ENCODE peak calls at places on chromosomes 6 and 20, in four cellular contexts. One of them, this sample, is unnamed. For H3K4me1, the result is how much of the 10 kb centered on the place peaks cover.

GRCh38 chr6:25692472-25692871 is 40.5 kb downstream of the SCGN start:
- DNase-seq in fibroblast of lung: no peak
- DNase-seq in thoracic aorta: no peak
- DNase-seq in right cardiac atrium: no peak
- DNase-seq in this sample: no peak

GRCh38 chr6:30889921-30890645 is 5.8 kb downstream of the DDR1 start:
- DNase-seq in fibroblast of lung: no peak
- DNase-seq in thoracic aorta: no peak
- DNase-seq in right cardiac atrium: no peak
- DNase-seq in this sample: no peak

GRCh38 chr6:79257381-79258205 is 23.1 kb upstream of the HMGN3 start:
- DNase-seq in fibroblast of lung: peak
- DNase-seq in thoracic aorta: no peak
- DNase-seq in right cardiac atrium: no peak
- DNase-seq in this sample: no peak

GRCh38 chr6:118630067-118630466 is 21.3 kb downstream of the CEP85L start:
- DNase-seq in fibroblast of lung: no peak
- DNase-seq in thoracic aorta: no peak
- DNase-seq in right cardiac atrium: no peak
- DNase-seq in this sample: no peak

GRCh38 chr6:148599967-148600426 is 146.8 kb upstream of the UST start:
- DNase-seq in fibroblast of lung: no peak
- DNase-seq in thoracic aorta: no peak
- DNase-seq in right cardiac atrium: no peak
- DNase-seq in this sample: no peak

GRCh38 chr6:169853196-169854082 is 102.0 kb downstream of the ERMARD start:
- DNase-seq in fibroblast of lung: no peak
- DNase-seq in thoracic aorta: no peak
- DNase-seq in right cardiac atrium: peak
- DNase-seq in this sample: no peak

GRCh38 chr20:60206259-60206658 is 248.0 kb downstream of the CDH26 start:
- DNase-seq in fibroblast of lung: peak
- DNase-seq in thoracic aorta: no peak
- DNase-seq in right cardiac atrium: no peak
- DNase-seq in this sample: no peak

GRCh38 chr6:160057080-160057479 is 64.5 kb upstream of the SLC22A1 start:
- DNase-seq in fibroblast of lung: no peak
- DNase-seq in thoracic aorta: no peak
- DNase-seq in right cardiac atrium: no peak
- DNase-seq in this sample: no peak

GRCh38 chr20:62804021-62804631 is 509 bp upstream of the OGFR start:
- DNase-seq in fibroblast of lung: no peak
- DNase-seq in thoracic aorta: no peak
- DNase-seq in right cardiac atrium: peak
- DNase-seq in this sample: no peak

GRCh38 chr6:167491403-167492095 is 166.7 kb downstream of the TTLL2 start:
- DNase-seq in fibroblast of lung: no peak
- DNase-seq in thoracic aorta: no peak
- DNase-seq in right cardiac atrium: no peak
- DNase-seq in this sample: no peak

GRCh38 chr6:145882121-145882531 is 67.5 kb upstream of the FBXO30 start:
- DNase-seq in fibroblast of lung: peak
- DNase-seq in thoracic aorta: no peak
- DNase-seq in right cardiac atrium: no peak
- DNase-seq in this sample: no peak

GRCh38 chr6:26305097-26305841 is 59.7 kb upstream of the BTN3A2 start:
- DNase-seq in fibroblast of lung: peak
- DNase-seq in thoracic aorta: no peak
- DNase-seq in right cardiac atrium: peak
- DNase-seq in this sample: no peak

GRCh38 chr6:156028310-156029131 is 572.9 kb upstream of the NOX3 start:
- DNase-seq in fibroblast of lung: peak
- DNase-seq in thoracic aorta: no peak
- DNase-seq in right cardiac atrium: no peak
- DNase-seq in this sample: no peak

GRCh38 chr6:143674466-143675114 is 3.2 kb upstream of the PHACTR2 start:
- DNase-seq in fibroblast of lung: peak
- DNase-seq in thoracic aorta: no peak
- DNase-seq in right cardiac atrium: no peak
- DNase-seq in this sample: no peak

GRCh38 chr20:61730631-61731362 is 334.9 kb downstream of the TAF4 start:
- DNase-seq in fibroblast of lung: no peak
- DNase-seq in thoracic aorta: no peak
- DNase-seq in right cardiac atrium: no peak
- DNase-seq in this sample: no peak

GRCh38 chr6:35401514-35401913 is 50.6 kb upstream of the FANCE start:
- DNase-seq in fibroblast of lung: no peak
- DNase-seq in thoracic aorta: no peak
- DNase-seq in right cardiac atrium: no peak
- DNase-seq in this sample: no peak

GRCh38 chr6:26234421-26235239 is 130.4 kb upstream of the BTN3A2 start:
- DNase-seq in fibroblast of lung: peak
- DNase-seq in thoracic aorta: no peak
- DNase-seq in right cardiac atrium: peak
- DNase-seq in this sample: peak

GRCh38 chr6:106599440-106599839 is 29.9 kb downstream of the RTN4IP1 start:
- DNase-seq in fibroblast of lung: no peak
- DNase-seq in thoracic aorta: no peak
- DNase-seq in right cardiac atrium: no peak
- DNase-seq in this sample: no peak

GRCh38 chr6:115932481-115932880 is 128.2 kb downstream of the FRK start:
- DNase-seq in fibroblast of lung: peak
- DNase-seq in thoracic aorta: no peak
- DNase-seq in right cardiac atrium: no peak
- DNase-seq in this sample: no peak

GRCh38 chr20:56689852-56690485 is 60.9 kb downstream of the TFAP2C start:
- DNase-seq in fibroblast of lung: no peak
- DNase-seq in thoracic aorta: no peak
- DNase-seq in right cardiac atrium: no peak
- DNase-seq in this sample: no peak

GRCh38 chr20:62359491-62360121 is 7.5 kb downstream of the LAMA5 start:
- DNase-seq in fibroblast of lung: peak
- DNase-seq in thoracic aorta: no peak
- DNase-seq in right cardiac atrium: peak
- DNase-seq in this sample: no peak

GRCh38 chr6:3292431-3293197 is 33.9 kb downstream of the PSMG4 start:
- DNase-seq in fibroblast of lung: no peak
- DNase-seq in thoracic aorta: no peak
- DNase-seq in right cardiac atrium: no peak
- DNase-seq in this sample: no peak

GRCh38 chr6:36154286-36154685 is 24.0 kb downstream of the MAPK13 start:
- DNase-seq in fibroblast of lung: no peak
- DNase-seq in thoracic aorta: no peak
- DNase-seq in right cardiac atrium: no peak
- DNase-seq in this sample: no peak

GRCh38 chr6:143136647-143137046 is 76.0 kb downstream of the AIG1 start:
- DNase-seq in fibroblast of lung: peak
- DNase-seq in thoracic aorta: no peak
- DNase-seq in right cardiac atrium: no peak
- DNase-seq in this sample: no peak

GRCh38 chr20:50092436-50092835 is 20.5 kb downstream of the UBE2V1 start:
- DNase-seq in fibroblast of lung: peak
- DNase-seq in thoracic aorta: no peak
- DNase-seq in right cardiac atrium: no peak
- DNase-seq in this sample: no peak

GRCh38 chr6:84197708-84198107 is 29.7 kb downstream of the CEP162 start:
- DNase-seq in fibroblast of lung: no peak
- DNase-seq in thoracic aorta: no peak
- DNase-seq in right cardiac atrium: no peak
- DNase-seq in this sample: no peak

GRCh38 chr6:24902782-24903181 is 33.0 kb downstream of the RIPOR2 start:
- DNase-seq in fibroblast of lung: peak
- DNase-seq in thoracic aorta: no peak
- DNase-seq in right cardiac atrium: no peak
- DNase-seq in this sample: peak

GRCh38 chr6:15255481-15256414 is 9.9 kb downstream of the JARID2 start:
- DNase-seq in fibroblast of lung: no peak
- DNase-seq in thoracic aorta: no peak
- DNase-seq in right cardiac atrium: no peak
- DNase-seq in this sample: no peak

GRCh38 chr6:167399051-167399387 is 74.1 kb downstream of the TTLL2 start:
- DNase-seq in fibroblast of lung: no peak
- DNase-seq in thoracic aorta: no peak
- DNase-seq in right cardiac atrium: no peak
- DNase-seq in this sample: no peak

DNA sequence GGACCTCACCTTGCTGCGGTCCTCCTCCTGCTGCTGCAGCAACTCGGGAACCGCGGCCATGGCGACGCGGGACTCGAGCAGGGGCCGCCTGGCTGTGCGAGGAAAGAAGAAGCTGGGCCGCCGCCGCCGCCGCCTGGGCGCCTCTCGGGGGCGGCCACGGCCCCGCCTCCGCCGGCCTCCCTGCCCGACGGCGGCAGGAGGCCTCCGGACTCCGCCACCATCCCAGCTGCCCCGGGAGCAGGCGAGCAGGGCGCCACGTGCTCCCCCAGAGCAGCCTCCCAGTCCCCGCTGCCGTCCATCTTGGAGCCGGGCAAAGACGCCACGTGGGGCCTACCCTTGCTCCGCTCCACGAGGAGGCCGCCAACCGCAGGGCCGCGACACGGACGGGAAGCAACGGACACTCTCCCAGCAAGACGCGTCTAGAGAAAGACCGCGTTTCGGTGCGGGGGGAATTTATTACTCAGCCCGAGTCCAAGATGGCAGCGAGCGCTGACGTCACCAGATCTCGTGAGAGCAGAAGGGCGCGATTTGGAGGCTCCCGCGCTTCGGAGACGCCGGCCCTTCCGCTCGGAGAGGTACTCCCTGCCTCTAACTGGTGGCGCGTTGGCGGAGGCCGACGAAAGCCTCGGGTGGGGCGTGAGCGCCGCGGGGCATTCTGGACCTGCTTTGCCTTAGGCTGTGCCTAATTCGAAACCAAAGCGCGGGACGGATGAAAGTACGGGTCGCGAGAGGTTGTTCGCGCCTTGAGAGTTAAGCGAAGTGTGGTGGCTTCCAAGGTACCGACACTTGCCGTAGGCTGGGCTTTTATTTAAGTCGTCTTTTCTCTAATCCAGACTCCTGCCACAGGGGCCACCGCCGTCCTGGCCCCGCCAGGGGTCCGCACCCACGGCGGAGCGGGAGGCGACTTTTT is at the start of the genes MGME1 and SNX5:
- DNase-seq in fibroblast of lung: peak
- DNase-seq in thoracic aorta: peak
- DNase-seq in right cardiac atrium: peak
- DNase-seq in this sample: peak
- H3K4me1 ChIP-seq in fibroblast of lung: under half
- H3K4me1 ChIP-seq in thoracic aorta: under half
- H3K4me1 ChIP-seq in right cardiac atrium: under half
- H3K4me1 ChIP-seq in this sample: half or more

DNA sequence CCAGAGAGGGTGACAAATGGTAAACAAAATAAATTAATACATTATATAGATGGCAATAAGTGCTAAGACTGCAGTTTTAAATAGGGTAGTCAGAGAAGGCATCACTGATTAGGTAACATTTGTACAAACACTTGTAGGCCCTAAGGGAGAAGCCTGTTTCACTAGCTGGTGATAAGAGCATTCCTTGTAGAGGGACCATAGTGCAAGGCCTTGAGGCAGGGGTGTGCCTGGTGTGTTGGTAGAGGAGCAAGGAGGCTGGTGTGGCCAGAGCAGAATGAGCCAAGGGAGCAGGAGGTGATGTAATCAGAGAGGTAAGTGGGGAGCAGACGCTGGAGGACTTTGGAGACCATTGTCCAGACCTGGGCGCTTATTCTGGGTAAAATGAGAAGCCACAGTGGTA is 70.7 kb downstream of the ANKRD6 start:
- DNase-seq in fibroblast of lung: no peak
- DNase-seq in thoracic aorta: no peak
- DNase-seq in right cardiac atrium: no peak
- DNase-seq in this sample: no peak
- H3K4me1 ChIP-seq in fibroblast of lung: under half
- H3K4me1 ChIP-seq in thoracic aorta: under half
- H3K4me1 ChIP-seq in right cardiac atrium: under half
- H3K4me1 ChIP-seq in this sample: under half

DNA sequence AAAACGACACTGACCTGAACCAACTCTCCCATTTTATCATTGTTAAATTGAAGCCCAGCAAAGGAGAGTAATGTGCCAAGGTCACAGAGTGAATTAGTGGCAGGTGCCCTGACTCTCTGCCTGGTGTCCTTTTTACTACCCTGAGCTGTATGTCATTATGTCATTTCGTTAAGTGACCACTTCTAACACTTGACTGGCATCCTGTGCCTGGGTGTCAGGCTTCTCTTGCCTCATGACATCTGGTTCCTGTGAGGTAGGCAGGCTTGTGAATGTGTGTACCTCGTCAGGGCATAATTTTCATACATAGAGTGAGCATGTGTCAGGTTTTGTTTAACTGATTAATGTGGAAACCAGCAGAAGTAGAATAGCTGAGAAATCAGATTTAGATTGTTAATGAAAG is 48.6 kb downstream of the RALY start:
- DNase-seq in fibroblast of lung: no peak
- DNase-seq in thoracic aorta: no peak
- DNase-seq in right cardiac atrium: no peak
- DNase-seq in this sample: peak
- H3K4me1 ChIP-seq in fibroblast of lung: under half
- H3K4me1 ChIP-seq in thoracic aorta: under half
- H3K4me1 ChIP-seq in right cardiac atrium: under half
- H3K4me1 ChIP-seq in this sample: half or more

GRCh38 chr6:16687045-16687444 is 74.2 kb downstream of the ATXN1 start:
- DNase-seq in fibroblast of lung: no peak
- DNase-seq in thoracic aorta: no peak
- DNase-seq in right cardiac atrium: no peak
- DNase-seq in this sample: no peak

GRCh38 chr6:16684195-16684689 is 77.0 kb downstream of the ATXN1 start:
- DNase-seq in fibroblast of lung: peak
- DNase-seq in thoracic aorta: no peak
- DNase-seq in right cardiac atrium: no peak
- DNase-seq in this sample: no peak

GRCh38 chr6:16681260-16681873 is 79.9 kb downstream of the ATXN1 start:
- DNase-seq in fibroblast of lung: peak
- DNase-seq in thoracic aorta: no peak
- DNase-seq in right cardiac atrium: no peak
- DNase-seq in this sample: peak

GRCh38 chr6:16683524-16684194 is 77.6 kb downstream of the ATXN1 start:
- DNase-seq in fibroblast of lung: peak
- DNase-seq in thoracic aorta: no peak
- DNase-seq in right cardiac atrium: peak
- DNase-seq in this sample: no peak

DNA sequence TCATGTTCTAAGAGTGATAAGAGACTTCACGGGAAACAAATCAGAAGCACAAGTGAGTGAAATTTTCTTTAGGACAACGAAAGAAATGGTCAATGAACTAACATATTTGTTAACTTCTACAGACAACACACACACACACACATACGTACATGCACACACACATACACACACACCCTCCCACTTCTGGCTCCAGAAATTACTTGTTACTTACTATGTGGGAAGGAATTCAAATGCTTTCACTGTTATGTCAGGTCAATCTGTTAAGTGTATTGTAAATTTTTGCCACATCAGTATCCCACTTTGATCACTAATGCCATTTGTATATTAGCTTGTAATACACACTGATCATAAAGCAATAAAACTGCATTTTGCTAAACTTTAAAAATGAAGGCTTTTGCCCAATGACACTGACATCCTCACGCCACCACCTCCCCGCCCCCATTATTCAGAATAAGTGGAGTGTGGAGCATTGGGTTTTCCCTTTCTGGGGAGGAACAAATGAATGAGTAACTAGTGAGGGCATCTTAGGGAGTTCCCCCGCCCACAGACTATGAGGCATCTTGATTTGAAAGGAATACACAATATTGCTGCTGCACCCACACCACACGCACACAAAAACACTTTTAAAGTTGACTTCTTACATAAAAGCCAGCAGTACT is 76.2 kb downstream of the ATXN1 start:
- DNase-seq in fibroblast of lung: no peak
- DNase-seq in thoracic aorta: no peak
- DNase-seq in right cardiac atrium: no peak
- DNase-seq in this sample: no peak
- H3K4me1 ChIP-seq in fibroblast of lung: under half
- H3K4me1 ChIP-seq in thoracic aorta: under half
- H3K4me1 ChIP-seq in right cardiac atrium: under half
- H3K4me1 ChIP-seq in this sample: under half